ENCODE peak calls at places on chromosome 15, in eight cellular contexts. X is ovary, O is thyroid gland, D is SJSA1, M is right lobe of liver, R is uterus, K is Peyer's patch, H is sigmoid colon. V is an unnamed sample. For H3K4me1, the result is how much of the 10 kb centered on the place peaks cover.

GRCh38 chr15:70111203-70112017 is 13.7 kb upstream of the TLE3 start:
- DNase-seq in X (peak), O (peak), D (peak), M (peak), R (peak), K (no peak), H (peak), V (peak)

GRCh38 chr15:65870889-65871533 is 1.7 kb downstream of the RAB11A start:
- DNase-seq in X (no peak), O (no peak), D (peak), M (no peak), R (no peak), K (no peak), H (no peak), V (no peak)

GRCh38 chr15:58380280-58380945 is 51.4 kb upstream of the LIPC start:
- DNase-seq in X (no peak), O (peak), D (no peak), M (no peak), R (no peak), K (no peak), H (no peak), V (no peak)

GRCh38 chr15:74302821-74303359 is 64.6 kb downstream of the CYP11A1 start:
- DNase-seq in X (peak), O (peak), D (peak), M (peak), R (peak), K (no peak), H (peak), V (no peak)

GRCh38 chr15:51576911-51577500 is 45.6 kb downstream of the DMXL2 start:
- DNase-seq in X (peak), O (no peak), D (no peak), M (no peak), R (no peak), K (no peak), H (no peak), V (no peak)

GRCh38 chr15:41584636-41585139 is 25.7 kb downstream of the TYRO3 start:
- DNase-seq in X (no peak), O (no peak), D (no peak), M (no peak), R (no peak), K (no peak), H (no peak), V (no peak)

GRCh38 chr15:28017423-28017924 is 81.6 kb downstream of the OCA2 start:
- DNase-seq in X (no peak), O (no peak), D (no peak), M (peak), R (no peak), K (no peak), H (no peak), V (no peak)

GRCh38 chr15:64906402-64906801 is 5.3 kb upstream of the ANKDD1A start:
- DNase-seq in X (no peak), O (no peak), D (no peak), M (no peak), R (no peak), K (no peak), H (no peak), V (no peak)

GRCh38 chr15:83835384-83836010 is 181.6 kb downstream of the ADAMTSL3 start:
- DNase-seq in X (no peak), O (no peak), D (no peak), M (no peak), R (no peak), K (no peak), H (no peak), V (no peak)

GRCh38 chr15:51403072-51403878 is 61.8 kb downstream of the GLDN start:
- DNase-seq in X (no peak), O (no peak), D (peak), M (no peak), R (no peak), K (no peak), H (no peak), V (no peak)

GRCh38 chr15:56038015-56038414 is 44.6 kb upstream of the NEDD4 start:
- DNase-seq in X (no peak), O (no peak), D (no peak), M (no peak), R (no peak), K (no peak), H (no peak), V (no peak)

GRCh38 chr15:57686657-57687056 is 19.9 kb upstream of the POLR2M start:
- DNase-seq in X (no peak), O (no peak), D (no peak), M (no peak), R (no peak), K (no peak), H (no peak), V (no peak)

GRCh38 chr15:35393403-35393802 is 152.6 kb downstream of the DPH6 start:
- DNase-seq in X (no peak), O (no peak), D (peak), M (no peak), R (no peak), K (no peak), H (no peak), V (no peak)

GRCh38 chr15:95278532-95279265 is 1047.3 kb downstream of the MCTP2 start:
- DNase-seq in X (no peak), O (no peak), D (peak), M (no peak), R (no peak), K (no peak), H (no peak), V (no peak)

GRCh38 chr15:39511000-39511914 is 69.6 kb upstream of the THBS1 start:
- DNase-seq in X (peak), O (no peak), D (peak), M (no peak), R (peak), K (no peak), H (peak), V (peak)

GRCh38 chr15:22262613-22263020 is 182.3 kb downstream of the OR4M2 start:
- DNase-seq in X (no peak), O (no peak), D (no peak), M (peak), R (no peak), K (peak), H (no peak), V (no peak)

GRCh38 chr15:66670698-66671580 is 31.1 kb upstream of the SMAD6 start:
- DNase-seq in X (no peak), O (peak), D (no peak), M (no peak), R (no peak), K (no peak), H (no peak), V (no peak)

GRCh38 chr15:50262533-50262932 is 3.0 kb downstream of the HDC start:
- DNase-seq in X (no peak), O (no peak), D (no peak), M (no peak), R (no peak), K (no peak), H (no peak), V (no peak)

GRCh38 chr15:66653398-66653797 is 48.6 kb upstream of the SMAD6 start:
- DNase-seq in X (no peak), O (no peak), D (no peak), M (no peak), R (no peak), K (no peak), H (no peak), V (no peak)

GRCh38 chr15:76787273-76787672 is 117.9 kb downstream of the SCAPER start:
- DNase-seq in X (no peak), O (no peak), D (no peak), M (no peak), R (no peak), K (no peak), H (no peak), V (no peak)

GRCh38 chr15:36992454-36992853 is 107.9 kb downstream of the MEIS2 start:
- DNase-seq in X (no peak), O (no peak), D (no peak), M (no peak), R (no peak), K (no peak), H (no peak), V (no peak)

GRCh38 chr15:36996121-36996520 is 104.2 kb downstream of the MEIS2 start:
- DNase-seq in X (no peak), O (no peak), D (no peak), M (no peak), R (no peak), K (no peak), H (no peak), V (no peak)

GRCh38 chr15:36999778-37000177 is 100.6 kb downstream of the MEIS2 start:
- DNase-seq in X (no peak), O (no peak), D (no peak), M (no peak), R (no peak), K (no peak), H (no peak), V (no peak)

GRCh38 chr15:36994809-36995208 is 105.5 kb downstream of the MEIS2 start:
- DNase-seq in X (no peak), O (no peak), D (no peak), M (no peak), R (no peak), K (no peak), H (no peak), V (no peak)

GRCh38 chr15:36996538-36997181 is 103.7 kb downstream of the MEIS2 start:
- DNase-seq in X (no peak), O (no peak), D (no peak), M (no peak), R (no peak), K (no peak), H (no peak), V (no peak)
- H3K27ac ChIP-seq in X (no peak), O (no peak), D (no peak), M (no peak), R (peak), K (no peak), H (no peak), V (peak)

DNA sequence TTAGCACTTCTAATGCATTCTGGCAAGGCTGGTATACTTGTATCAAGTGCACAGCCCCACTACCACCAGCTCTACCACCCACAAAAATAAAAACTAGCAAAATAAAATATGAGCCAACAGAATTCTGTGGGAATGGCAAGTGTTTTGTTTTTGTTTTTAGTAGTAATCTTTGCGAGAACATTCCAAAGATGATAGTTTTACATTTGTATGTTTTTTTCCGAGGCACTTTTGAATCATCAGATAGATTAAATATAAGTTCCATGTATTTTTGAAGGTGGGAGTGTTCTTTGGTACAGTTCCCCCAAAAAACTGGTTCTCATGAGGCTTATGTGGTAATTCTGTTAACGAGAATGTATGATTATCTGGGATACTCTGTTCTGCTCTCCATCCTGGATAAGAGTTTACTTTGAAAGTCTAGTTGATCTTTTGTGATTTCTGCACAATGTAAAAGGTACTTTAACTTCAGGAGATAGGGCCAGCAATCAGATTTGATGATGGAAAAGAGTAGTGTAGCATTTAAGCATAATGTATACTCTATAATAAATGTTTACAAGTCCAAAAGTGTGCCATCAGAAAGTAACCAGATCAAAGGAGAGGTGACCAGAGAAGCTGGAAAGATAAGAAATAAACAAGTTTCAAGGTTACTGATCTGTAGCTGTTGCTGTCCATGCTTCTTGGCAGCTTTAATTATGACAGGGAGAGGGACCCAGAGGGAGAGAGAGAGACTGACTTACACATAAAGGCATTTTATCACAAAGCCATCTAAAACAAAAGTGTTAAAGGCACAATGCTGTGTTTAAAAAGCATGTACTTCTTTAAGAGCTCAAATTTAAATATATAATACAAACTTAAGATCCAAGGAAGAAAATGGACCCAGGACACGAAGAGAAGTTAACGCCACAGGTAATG is 130.9 kb downstream of the PGPEP1L start:
- DNase-seq in X (no peak), O (no peak), D (peak), M (no peak), R (no peak), K (no peak), H (no peak), V (no peak)
- H3K4me1 ChIP-seq in X (under half), O (half or more), D (half or more), M (under half), R (under half), K (under half), H (half or more), V (half or more)

DNA sequence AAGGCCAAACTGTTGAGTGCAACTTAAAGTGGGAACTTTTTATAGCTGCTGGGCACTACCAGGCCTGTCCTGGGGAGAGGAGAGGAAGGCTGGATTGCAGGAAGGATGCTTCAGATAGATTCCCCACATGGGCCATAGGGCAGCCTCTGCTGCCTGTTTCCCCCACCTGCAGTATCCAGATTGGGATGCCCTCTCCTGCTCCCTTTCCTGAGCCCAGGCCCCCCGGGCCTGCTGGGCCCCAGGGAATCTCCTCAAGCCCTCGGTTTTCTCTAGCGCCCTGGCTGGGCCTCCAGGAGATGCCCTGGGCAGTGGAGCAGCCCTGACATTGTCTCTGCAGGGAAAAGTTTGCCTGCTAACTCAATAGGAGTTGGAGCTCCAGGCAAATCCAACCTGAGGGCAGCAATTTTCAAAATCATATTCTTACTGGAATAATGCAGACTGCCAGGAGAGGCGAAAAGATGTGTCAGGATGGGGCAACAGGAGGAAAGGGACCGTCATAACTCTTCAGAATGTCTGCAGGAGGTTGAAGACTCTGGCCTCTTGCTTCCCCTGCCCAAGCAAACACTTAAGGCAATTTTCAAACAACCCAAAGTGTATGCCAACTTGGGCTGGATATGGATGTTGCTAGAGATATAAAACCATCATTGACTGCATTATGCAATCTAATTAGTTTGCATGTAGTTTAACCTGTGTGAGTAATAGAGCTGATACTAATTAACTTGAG is 4.4 kb downstream of the NR2F2 start:
- DNase-seq in X (no peak), O (no peak), D (peak), M (no peak), R (no peak), K (no peak), H (no peak), V (no peak)
- H3K27ac ChIP-seq in X (peak), O (peak), D (peak), M (peak), R (peak), K (peak), H (peak), V (peak)

DNA sequence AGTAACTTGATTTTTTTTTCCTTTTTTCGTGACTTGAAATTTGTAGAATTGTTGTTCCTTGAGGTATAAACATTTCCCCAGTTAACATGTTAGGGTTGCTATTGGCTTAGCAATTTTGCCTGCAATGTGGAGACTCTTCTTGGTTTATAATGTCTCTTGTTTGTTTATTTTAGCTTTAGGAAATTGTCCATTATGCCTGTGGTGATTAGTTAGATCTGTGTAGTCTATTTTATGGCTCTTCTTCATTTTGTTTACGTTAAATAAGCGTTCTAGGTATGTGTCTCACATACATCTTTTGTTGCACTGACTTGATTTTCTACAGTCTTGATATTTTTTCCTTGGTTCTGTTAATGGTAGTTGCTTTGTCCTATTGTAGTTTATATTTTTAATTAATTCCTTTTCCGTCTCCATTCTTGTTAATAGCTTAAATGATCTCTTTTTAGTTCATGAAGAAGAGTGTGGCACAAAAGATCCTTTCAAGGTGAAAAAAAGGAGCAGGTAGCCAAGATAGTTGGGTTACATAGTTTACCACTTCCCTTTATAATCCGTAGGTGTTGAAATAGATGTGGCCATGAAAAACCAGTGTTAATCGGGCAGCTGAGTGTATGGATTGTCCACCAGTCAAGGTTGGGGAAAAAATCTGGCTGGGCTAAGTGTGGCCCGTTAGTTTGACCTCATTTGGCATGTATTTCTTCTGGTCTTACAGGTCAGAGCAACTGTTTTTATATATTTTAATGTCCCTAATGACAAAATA is 12.1 kb downstream of the IQGAP1 start:
- DNase-seq in X (no peak), O (no peak), D (peak), M (no peak), R (no peak), K (no peak), H (no peak), V (no peak)
- H3K4me1 ChIP-seq in X (under half), O (half or more), D (under half), M (under half), R (under half), K (under half), H (half or more), V (half or more)

DNA sequence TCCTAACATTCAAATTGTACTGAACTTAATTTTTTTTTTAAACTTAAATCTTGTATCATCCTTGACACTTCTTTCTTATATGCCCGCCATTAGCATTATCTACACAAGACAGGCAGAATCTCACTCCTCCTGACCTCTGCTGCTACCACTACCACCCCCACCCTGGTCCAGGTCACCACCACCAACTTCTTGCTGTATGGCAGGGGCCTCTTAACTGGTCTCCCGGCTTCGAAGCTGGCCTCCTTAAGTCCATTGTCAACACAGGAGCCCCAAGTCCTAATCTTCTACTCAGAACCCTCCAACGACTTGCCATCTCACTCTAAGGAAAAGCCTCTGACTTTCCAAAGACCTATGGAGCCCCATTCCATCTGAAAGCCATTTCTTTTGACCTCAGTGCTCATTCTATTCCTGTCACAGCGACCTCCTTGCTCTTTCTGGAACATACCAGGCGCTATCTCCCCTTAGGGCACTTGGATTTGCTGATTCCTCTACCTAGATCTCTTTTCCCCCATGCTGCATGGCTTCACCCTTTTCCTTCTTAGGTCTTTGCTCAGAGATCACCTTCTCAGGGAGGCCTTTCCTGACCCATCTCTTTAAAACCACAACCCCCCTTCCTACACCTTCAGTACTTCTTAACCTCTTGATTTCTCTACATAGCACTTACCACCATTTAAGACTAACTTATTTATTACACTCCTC is 2.6 kb downstream of the PRC1 start:
- DNase-seq in X (no peak), O (no peak), D (peak), M (no peak), R (no peak), K (no peak), H (no peak), V (no peak)
- H3K27ac ChIP-seq in X (no peak), O (no peak), D (no peak), M (no peak), R (no peak), K (no peak), H (no peak), V (no peak)

GRCh38 chr15:26129852-26130251 is 266.7 kb upstream of the ATP10A start:
- DNase-seq in X (no peak), O (no peak), D (no peak), M (no peak), R (no peak), K (no peak), H (no peak), V (no peak)
- H3K4me1 ChIP-seq in X (under half), O (under half), D (under half), M (under half), R (under half), K (under half), H (under half), V (under half)

GRCh38 chr15:71242292-71242691 is 127.0 kb downstream of the THSD4 start:
- DNase-seq in X (no peak), O (no peak), D (no peak), M (no peak), R (no peak), K (no peak), H (no peak), V (no peak)

GRCh38 chr15:71238926-71239325 is 123.7 kb downstream of the THSD4 start:
- DNase-seq in X (no peak), O (no peak), D (no peak), M (no peak), R (no peak), K (no peak), H (no peak), V (no peak)

GRCh38 chr15:71245588-71245987 is 130.3 kb downstream of the THSD4 start:
- DNase-seq in X (no peak), O (no peak), D (no peak), M (no peak), R (no peak), K (no peak), H (no peak), V (no peak)

GRCh38 chr15:71237456-71238188 is 122.4 kb downstream of the THSD4 start:
- DNase-seq in X (peak), O (no peak), D (peak), M (peak), R (peak), K (no peak), H (no peak), V (peak)

DNA sequence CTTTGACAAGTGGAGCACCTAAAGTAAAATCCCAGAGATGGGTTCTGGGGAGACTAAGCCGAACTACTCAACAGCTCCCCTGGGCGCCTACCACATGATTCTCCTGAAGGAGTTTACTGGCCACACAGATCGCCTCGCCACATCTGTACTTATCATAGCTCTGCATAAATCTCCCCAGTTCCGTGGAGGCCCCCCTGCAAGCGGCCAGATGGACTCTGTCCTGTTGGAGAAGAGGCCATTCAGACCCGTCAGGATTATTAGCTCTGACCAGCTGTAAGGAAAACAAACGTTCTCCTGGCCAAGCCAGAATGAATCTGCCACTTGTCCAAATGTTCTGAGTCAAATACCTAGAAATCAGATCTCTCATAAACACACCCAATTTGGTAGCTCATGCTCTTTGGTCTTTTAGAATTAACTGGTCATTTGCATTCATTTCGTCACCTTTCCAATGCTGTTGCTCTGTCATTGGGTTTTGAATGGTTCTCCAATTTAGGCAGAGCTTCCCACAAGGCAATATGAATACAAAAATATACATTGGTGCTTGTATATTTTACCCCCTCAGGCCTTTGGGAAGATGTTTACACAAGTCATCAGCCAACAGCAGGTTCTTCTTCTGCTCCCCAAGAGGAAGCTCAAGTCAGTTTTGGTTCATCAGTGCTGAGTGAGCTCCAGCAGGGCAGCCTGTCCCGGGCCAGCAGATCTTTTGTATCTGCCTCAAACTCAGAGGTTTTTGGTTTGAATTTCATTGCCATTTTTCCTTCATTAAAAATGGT is 124.5 kb downstream of the THSD4 start:
- DNase-seq in X (no peak), O (no peak), D (no peak), M (no peak), R (peak), K (no peak), H (no peak), V (no peak)
- H3K27ac ChIP-seq in X (no peak), O (no peak), D (no peak), M (peak), R (peak), K (no peak), H (no peak), V (no peak)

V was measured in heart left ventricle.